ENCODE peak calls at places on chromosome 9, in seven cellular contexts. J, R, T, G, L, A and K are unnamed samples.

GRCh38 chr9:38067611-38067891 is 1.5 kb downstream of the SHB start:
- DNase-seq in R (no peak), J (no peak), T (no peak), L (peak), A (no peak), G (no peak), K (no peak)

GRCh38 chr9:98521141-98521540 is 187.6 kb downstream of the GABBR2 start:
- DNase-seq in G (peak), L (no peak), A (peak), T (no peak), J (no peak), R (peak), K (peak)

GRCh38 chr9:38689678-38690077 is 30.3 kb downstream of the FAM240B start:
- DNase-seq in T (no peak), A (peak), L (no peak), J (no peak), R (peak), G (no peak), K (no peak)

GRCh38 chr9:101711330-101711941 is 27.0 kb downstream of the GRIN3A start:
- DNase-seq in R (peak), L (no peak), G (no peak), A (peak), T (no peak), J (peak), K (no peak)

GRCh38 chr9:130985029-130985428 is 23.9 kb upstream of the LAMC3 start:
- DNase-seq in J (no peak), R (no peak), T (no peak), A (no peak), L (no peak), G (no peak), K (no peak)

GRCh38 chr9:98615633-98616032 is 93.1 kb downstream of the GABBR2 start:
- DNase-seq in R (no peak), J (no peak), A (no peak), T (no peak), L (peak), G (no peak), K (no peak)

GRCh38 chr9:36194326-36195000 is 3.7 kb downstream of the CLTA start:
- DNase-seq in R (peak), G (no peak), T (no peak), L (no peak), J (no peak), A (peak), K (no peak)

GRCh38 chr9:94865599-94866456 is 139.3 kb downstream of the AOPEP start:
- DNase-seq in G (no peak), J (no peak), L (no peak), T (no peak), A (peak), R (peak), K (no peak)

GRCh38 chr9:75873707-75874106 is 16.8 kb upstream of the PCSK5 start:
- DNase-seq in R (no peak), J (no peak), L (no peak), G (no peak), T (no peak), A (no peak), K (no peak)

GRCh38 chr9:37446401-37446800 is 18.8 kb downstream of the ZBTB5 start:
- DNase-seq in R (no peak), T (no peak), J (no peak), L (no peak), G (no peak), A (no peak), K (no peak)

GRCh38 chr9:121914604-121915303 is 178.4 kb downstream of the TTLL11 start:
- DNase-seq in L (no peak), G (no peak), J (no peak), R (no peak), T (no peak), A (no peak), K (no peak)

GRCh38 chr9:101362450-101362849 is 22.4 kb downstream of the BAAT start:
- DNase-seq in J (no peak), L (no peak), A (no peak), G (no peak), T (no peak), R (no peak), K (no peak)

GRCh38 chr9:22990349-22990748 is 543.7 kb downstream of the DMRTA1 start:
- DNase-seq in J (no peak), T (no peak), A (no peak), L (no peak), G (no peak), R (no peak), K (no peak)

GRCh38 chr9:128026255-128027165 is 40.6 kb downstream of the NAIF1 start:
- DNase-seq in L (no peak), J (no peak), R (peak), A (no peak), T (no peak), G (no peak), K (no peak)

GRCh38 chr9:96232164-96232538 is 69.8 kb downstream of the HSD17B3 start:
- DNase-seq in A (no peak), J (no peak), T (no peak), R (no peak), L (no peak), G (no peak), K (no peak)

GRCh38 chr9:123534336-123534735 is 178.3 kb downstream of the CRB2 start:
- DNase-seq in A (no peak), T (no peak), J (no peak), G (no peak), L (no peak), R (no peak), K (no peak)

GRCh38 chr9:107336718-107337360 is 53.8 kb downstream of the RAD23B start:
- DNase-seq in A (peak), T (no peak), G (no peak), R (peak), L (no peak), J (no peak), K (peak)

GRCh38 chr9:128999581-129000206 is 28.4 kb downstream of the SH3GLB2 start:
- DNase-seq in A (no peak), T (no peak), J (no peak), G (no peak), R (no peak), L (no peak), K (no peak)

GRCh38 chr9:88322906-88323566 is 65.2 kb upstream of the SPIN1 start:
- DNase-seq in G (no peak), A (peak), T (peak), L (no peak), J (no peak), R (peak), K (no peak)

GRCh38 chr9:88979791-88980190 is 11.5 kb upstream of the S1PR3 start:
- DNase-seq in A (no peak), T (no peak), L (no peak), G (no peak), R (no peak), J (no peak), K (no peak)

GRCh38 chr9:98917691-98918487 is 25.8 kb upstream of the COL15A1 start:
- DNase-seq in L (no peak), T (no peak), A (no peak), G (no peak), R (peak), J (no peak), K (no peak)

GRCh38 chr9:69273162-69273561 is 51.9 kb upstream of the ENTREP1 start:
- DNase-seq in T (peak), G (no peak), J (no peak), A (no peak), R (no peak), L (no peak), K (no peak)

GRCh38 chr9:137445930-137446431 is 4.8 kb upstream of the ENTPD8 start:
- DNase-seq in R (no peak), L (peak), T (no peak), A (no peak), J (no peak), G (no peak), K (no peak)

GRCh38 chr9:129910628-129911567 is 75.6 kb downstream of the USP20 start:
- DNase-seq in T (no peak), L (no peak), J (peak), A (peak), R (peak), G (no peak), K (peak)

GRCh38 chr9:91047529-91047928 is 245.9 kb downstream of the SYK start:
- DNase-seq in L (no peak), G (no peak), J (no peak), T (no peak), A (peak), R (no peak), K (no peak)

GRCh38 chr9:126857261-126857960 is 3.0 kb upstream of the ZBTB34 start:
- DNase-seq in R (no peak), J (no peak), L (peak), T (no peak), G (no peak), A (peak), K (no peak)

GRCh38 chr9:124262596-124263045 is 4.9 kb downstream of the NEK6 start:
- DNase-seq in T (no peak), R (peak), J (no peak), G (no peak), A (no peak), L (no peak), K (no peak)

GRCh38 chr9:123927625-123928308 is 2.2 kb downstream of the DENND1A start:
- DNase-seq in J (no peak), A (peak), T (no peak), G (no peak), R (peak), L (no peak), K (peak)

GRCh38 chr9:94872921-94873511 is 146.5 kb downstream of the AOPEP start:
- DNase-seq in R (no peak), T (no peak), A (peak), L (no peak), J (no peak), G (no peak), K (no peak)

GRCh38 chr9:31166516-31166915 is 1217.9 kb upstream of the ACO1 start:
- DNase-seq in A (no peak), T (no peak), J (no peak), G (no peak), L (peak), R (no peak), K (no peak)

GRCh38 chr9:130662099-130662926 is 2.1 kb upstream of the PRDM12 start:
- DNase-seq in T (no peak), G (no peak), J (no peak), R (no peak), A (no peak), L (no peak), K (no peak)

GRCh38 chr9:115775669-115776068 is 377.9 kb upstream of the PAPPA start:
- DNase-seq in G (no peak), L (no peak), R (no peak), T (no peak), A (peak), J (no peak), K (no peak)

GRCh38 chr9:88087906-88088305 is 50.4 kb downstream of the SPATA31C2 start:
- DNase-seq in R (no peak), A (no peak), J (no peak), L (no peak), G (no peak), T (no peak), K (no peak)

GRCh38 chr9:73006986-73007385 is 54.1 kb upstream of the ALDH1A1 start:
- DNase-seq in G (no peak), T (no peak), R (no peak), L (no peak), J (no peak), A (no peak), K (no peak)

GRCh38 chr9:94973491-94973941 is 247.0 kb downstream of the AOPEP start:
- DNase-seq in R (peak), A (peak), G (no peak), L (peak), J (no peak), T (peak), K (peak)

GRCh38 chr9:15711531-15712295 is 158.9 kb downstream of the CCDC171 start:
- DNase-seq in A (peak), L (no peak), G (no peak), T (no peak), J (no peak), R (peak), K (no peak)

GRCh38 chr9:35406183-35406959 is 83.5 kb upstream of the RUSC2 start:
- DNase-seq in L (no peak), A (no peak), G (peak), R (peak), T (no peak), J (no peak), K (no peak)

GRCh38 chr9:91039835-91040140 is 238.2 kb downstream of the SYK start:
- DNase-seq in J (no peak), L (no peak), G (no peak), R (no peak), T (no peak), A (no peak), K (no peak)

DNA sequence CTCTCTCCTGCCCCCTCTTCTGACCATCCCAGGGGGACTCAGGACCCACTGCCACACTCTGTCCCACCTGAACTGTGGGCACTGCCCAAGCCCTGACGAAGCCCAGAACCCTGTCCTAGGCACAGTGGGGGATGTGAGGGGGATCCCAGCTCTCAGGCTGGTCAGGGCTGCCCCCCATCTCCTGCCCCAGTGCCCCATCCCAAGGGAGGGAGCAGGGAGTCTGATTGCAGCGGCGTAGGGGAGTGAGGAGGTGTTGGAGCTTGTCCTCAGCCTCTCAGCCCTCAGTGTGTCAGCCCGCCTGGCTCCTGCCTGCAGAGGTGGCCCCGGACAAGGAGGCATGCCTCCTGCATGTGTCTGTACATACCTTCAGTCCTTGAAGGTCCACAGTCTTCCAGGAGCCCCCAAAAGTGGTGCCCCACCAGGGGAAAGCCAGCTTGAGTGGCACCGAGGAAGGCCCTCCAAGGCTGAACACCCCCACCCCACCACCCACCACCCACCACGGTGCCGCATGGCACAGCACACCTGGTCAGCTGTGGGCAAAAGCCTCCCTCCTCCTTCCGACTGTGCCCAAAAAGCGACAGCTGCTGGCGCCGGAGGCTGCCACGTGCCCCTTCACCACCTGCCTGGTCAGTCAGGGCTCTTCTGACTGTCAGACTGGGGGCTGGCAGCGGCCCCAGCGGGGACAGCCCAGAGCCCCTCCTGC is 930 bp downstream of the SARDH start:
- DNase-seq in R (no peak), A (no peak), T (no peak), G (no peak), L (no peak), J (no peak), K (no peak)
- H3K4me3 ChIP-seq in R (no peak), A (no peak), T (peak), G (no peak), L (peak), J (no peak), K (no peak)

GRCh38 chr9:71628247-71628646 is 140.1 kb downstream of the CEMIP2 start:
- DNase-seq in A (peak), T (no peak), J (no peak), R (peak), G (no peak), L (no peak), K (no peak)

GRCh38 chr9:71626395-71626794 is 141.9 kb downstream of the CEMIP2 start:
- DNase-seq in R (no peak), G (no peak), A (no peak), T (no peak), L (no peak), J (no peak), K (no peak)

GRCh38 chr9:71620806-71621205 is 147.5 kb downstream of the CEMIP2 start:
- DNase-seq in T (no peak), L (no peak), A (no peak), R (no peak), J (no peak), G (no peak), K (no peak)

GRCh38 chr9:71627537-71627936 is 140.8 kb downstream of the CEMIP2 start:
- DNase-seq in J (no peak), G (no peak), T (no peak), L (no peak), A (no peak), R (no peak), K (no peak)

GRCh38 chr9:71624728-71625127 is 143.6 kb downstream of the CEMIP2 start:
- DNase-seq in L (no peak), R (no peak), G (no peak), A (no peak), J (no peak), T (no peak), K (no peak)
- TF ChIP-seq CTCF in L (no peak), R (no peak), G (no peak), A (no peak), J (no peak), T (no peak), K (no peak)

DNA sequence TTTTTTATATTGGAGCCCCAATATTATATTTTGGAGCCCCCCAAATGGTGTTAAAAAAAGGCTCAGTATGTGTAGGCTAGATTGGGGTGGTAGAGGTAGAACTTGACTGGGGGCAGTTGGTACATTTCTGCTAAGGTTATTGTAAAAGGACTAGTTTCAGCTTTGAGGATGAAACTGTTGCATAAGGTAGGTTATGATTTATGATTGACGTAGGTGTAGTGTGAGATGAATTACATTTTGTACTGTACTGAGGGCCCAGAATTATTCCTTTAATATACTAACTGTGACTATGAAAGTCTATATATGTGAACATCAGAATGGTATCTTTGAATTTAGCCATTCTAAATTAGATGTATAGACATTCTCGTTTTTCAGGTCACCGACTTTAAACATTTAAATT is 3.6 kb downstream of the RIC1 start:
- DNase-seq in R (no peak), G (no peak), T (no peak), J (no peak), A (no peak), L (no peak), K (no peak)
- H3K4me3 ChIP-seq in R (no peak), G (no peak), T (no peak), J (no peak), A (no peak), L (no peak), K (no peak)

GRCh38 chr9:2066312-2067273 is 51.4 kb downstream of the SMARCA2 start:
- DNase-seq in T (no peak), L (no peak), A (peak), J (no peak), R (peak), G (no peak), K (no peak)
- TF ChIP-seq CTCF in T (peak), L (peak), A (peak), J (peak), R (peak), G (no peak), K (peak)

GRCh38 chr9:92404031-92404430 is 347 bp downstream of the OGN start:
- DNase-seq in T (no peak), J (no peak), G (no peak), L (no peak), A (no peak), R (no peak), K (no peak)
- H3K4me3 ChIP-seq in T (peak), J (no peak), G (no peak), L (no peak), A (no peak), R (no peak), K (no peak)